ENCODE peak calls at places on chromosomes 5 and 9, in six cellular contexts. W is ovary, I is A549, C is SK-N-SH, E is tibial nerve, Z is transverse colon. G is an unnamed sample.
A peak's percentile ranks its signal among the peaks of the same experiment; 100 is the strongest.

GRCh38 chr9:111937781-111938426 is 41.3 kb downstream of the UGCG start:
- DNase-seq in W (no peak), Z (peak; percentile 51), I (no peak), E (no peak), C (no peak), G (no peak)

GRCh38 chr5:177361418-177362101 is 3.8 kb downstream of the RGS14 start:
- DNase-seq in E (no peak), Z (no peak), W (no peak), I (no peak), C (no peak), G (no peak)

GRCh38 chr5:68303754-68304420 is 88.3 kb downstream of the PIK3R1 start:
- DNase-seq in C (no peak), W (no peak), I (no peak), Z (no peak), E (no peak), G (no peak)

GRCh38 chr9:121673576-121673975 is 22.1 kb downstream of the DAB2IP start:
- DNase-seq in I (no peak), E (no peak), Z (no peak), C (no peak), W (no peak), G (no peak)

GRCh38 chr5:41097642-41098041 is 26.5 kb upstream of the MROH2B start:
- DNase-seq in I (no peak), Z (no peak), W (no peak), C (no peak), E (no peak), G (no peak)

GRCh38 chr9:272251-273213 is 57.9 kb downstream of the DOCK8 start:
- DNase-seq in I (no peak), E (no peak), C (no peak), Z (peak; percentile 60), W (no peak), G (no peak)

GRCh38 chr9:110148384-110148783 is 59.6 kb downstream of the C9orf152 start:
- DNase-seq in C (no peak), E (no peak), Z (peak; percentile 47), I (no peak), W (no peak), G (no peak)

GRCh38 chr5:32285489-32286138 is 27.1 kb downstream of the MTMR12 start:
- DNase-seq in Z (no peak), C (no peak), W (no peak), I (no peak), E (no peak), G (no peak)

GRCh38 chr9:79224672-79225433 is 346.9 kb upstream of the TLE4 start:
- DNase-seq in Z (no peak), I (peak; percentile 36), W (no peak), C (no peak), E (no peak), G (no peak)

GRCh38 chr9:13279284-13280162 is at the start of gene MPDZ:
- DNase-seq in E (peak; percentile 15), I (peak; percentile 77), Z (peak; percentile 37), C (peak; percentile 91), W (peak; percentile 78), G (peak; percentile 75)

GRCh38 chr9:109254317-109254716 is 66.5 kb downstream of the EPB41L4B start:
- DNase-seq in E (no peak), I (no peak), C (no peak), W (no peak), Z (no peak), G (no peak)

GRCh38 chr5:151572657-151573368 is 18.3 kb downstream of the FAT2 start:
- DNase-seq in C (no peak), W (no peak), E (no peak), Z (no peak), I (no peak), G (no peak)

GRCh38 chr5:65032250-65032649 is 263.5 kb downstream of the CWC27 start:
- DNase-seq in C (no peak), Z (no peak), I (peak; percentile 52), E (no peak), W (no peak), G (no peak)

GRCh38 chr5:60312098-60312497 is 387.9 kb downstream of the DEPDC1B start:
- DNase-seq in Z (no peak), W (no peak), I (no peak), C (no peak), E (no peak), G (no peak)

GRCh38 chr9:31185831-31186230 is 1198.6 kb upstream of the ACO1 start:
- DNase-seq in I (no peak), W (no peak), Z (no peak), E (no peak), C (no peak), G (no peak)

GRCh38 chr9:129432671-129433154 is 188.2 kb downstream of the C9orf50 start:
- DNase-seq in Z (no peak), I (no peak), C (peak; percentile 67), E (no peak), W (peak; percentile 49), G (no peak)

GRCh38 chr5:132496631-132497487 is 6.3 kb upstream of the IRF1 start:
- DNase-seq in W (peak; percentile 91), E (peak; percentile 78), I (peak; percentile 87), Z (peak; percentile 95), C (peak; percentile 96), G (peak; percentile 96)
- TF ChIP-seq EP300 in W (peak; percentile 67), E (peak; percentile 66), I (no peak), Z (peak; percentile 91), C (no peak), G (no peak)

GRCh38 chr5:2999926-3000325 is 248.4 kb upstream of the IRX2 start:
- DNase-seq in C (no peak), E (no peak), W (no peak), Z (no peak), I (no peak), G (no peak)

GRCh38 chr5:2996687-2997086 is 245.2 kb upstream of the IRX2 start:
- DNase-seq in E (no peak), W (no peak), I (no peak), C (no peak), Z (no peak), G (no peak)

GRCh38 chr5:2997179-2997578 is 245.7 kb upstream of the IRX2 start:
- DNase-seq in I (no peak), C (no peak), Z (no peak), W (no peak), E (no peak), G (no peak)

GRCh38 chr5:2996248-2996647 is 244.8 kb upstream of the IRX2 start:
- DNase-seq in I (no peak), E (no peak), Z (no peak), W (no peak), C (no peak), G (no peak)

DNA sequence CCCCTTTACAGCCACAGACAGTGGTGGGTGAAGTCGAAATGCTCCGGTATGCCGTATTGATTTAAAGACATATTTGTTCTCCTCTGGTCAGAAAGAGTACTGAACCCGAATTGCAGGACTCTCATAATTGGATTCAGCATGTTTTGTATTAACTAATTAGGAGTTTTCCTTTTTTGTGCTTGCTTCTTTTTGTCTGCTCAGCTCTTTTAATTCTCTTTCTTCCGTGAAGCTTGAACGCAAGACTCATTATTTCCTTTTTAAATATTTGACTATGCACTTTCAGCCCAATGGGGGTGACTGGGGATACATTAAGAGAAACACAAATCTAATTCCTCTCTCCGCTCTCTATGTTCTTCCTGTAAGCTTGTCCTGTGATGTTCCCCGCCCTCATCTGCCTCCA is 246.6 kb upstream of the IRX2 start:
- DNase-seq in E (no peak), Z (no peak), I (no peak), W (no peak), C (no peak), G (no peak)
- H3K9me3 ChIP-seq in E (no peaks in the 10 kb centered on the region), Z (no peaks in the 10 kb centered on the region), I (no peaks in the 10 kb centered on the region), W (no peaks in the 10 kb centered on the region), C (no peaks in the 10 kb centered on the region), G (no peaks in the 10 kb centered on the region)

GRCh38 chr9:99127372-99128132 is 22.6 kb downstream of the TGFBR1 start:
- DNase-seq in C (no peak), Z (no peak), I (no peak), W (no peak), E (no peak), G (no peak)

GRCh38 chr9:99130069-99130468 is 25.2 kb downstream of the TGFBR1 start:
- DNase-seq in Z (no peak), W (no peak), C (no peak), I (no peak), E (no peak), G (no peak)

GRCh38 chr9:99126312-99126711 is 21.4 kb downstream of the TGFBR1 start:
- DNase-seq in Z (no peak), I (no peak), W (no peak), C (no peak), E (no peak), G (no peak)

GRCh38 chr9:99129091-99129490 is 24.2 kb downstream of the TGFBR1 start:
- DNase-seq in E (no peak), Z (no peak), W (no peak), I (no peak), C (no peak), G (no peak)

DNA sequence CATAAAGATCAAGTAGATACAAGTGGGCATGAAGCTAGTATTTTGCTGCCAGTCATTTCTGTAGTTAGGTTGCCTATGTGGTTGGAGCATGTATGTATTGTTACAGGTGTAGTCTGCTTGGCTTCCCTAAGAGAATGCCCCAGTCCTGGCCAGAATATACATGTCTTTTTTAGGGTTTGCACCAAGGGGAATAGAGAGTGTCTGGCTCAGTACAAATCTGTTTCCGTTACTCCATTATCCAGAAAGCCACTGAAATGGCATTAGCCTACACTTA is 23.2 kb downstream of the TGFBR1 start:
- DNase-seq in W (no peak), C (no peak), Z (no peak), E (no peak), I (no peak), G (no peak)
- H3K4me1 ChIP-seq in W (peaks cover 5% of the 10 kb centered on the region), C (no peaks in the 10 kb centered on the region), Z (no peaks in the 10 kb centered on the region), E (peaks cover 22% of the 10 kb centered on the region), I (peaks cover 2% of the 10 kb centered on the region), G (peaks cover 6% of the 10 kb centered on the region)

GRCh38 chr9:84300271-84300670 is 40.3 kb downstream of the SLC28A3 start:
- DNase-seq in E (no peak), C (no peak), W (no peak), I (no peak), Z (no peak), G (no peak)

GRCh38 chr9:84297162-84297821 is 43.3 kb downstream of the SLC28A3 start:
- DNase-seq in Z (no peak), C (no peak), E (no peak), W (no peak), I (no peak), G (no peak)

GRCh38 chr9:84293001-84293798 is 47.4 kb downstream of the SLC28A3 start:
- DNase-seq in W (no peak), C (no peak), E (no peak), I (no peak), Z (no peak), G (no peak)

GRCh38 chr9:84294551-84294950 is 46.0 kb downstream of the SLC28A3 start:
- DNase-seq in E (no peak), C (no peak), I (peak; percentile 5), W (no peak), Z (no peak), G (no peak)

DNA sequence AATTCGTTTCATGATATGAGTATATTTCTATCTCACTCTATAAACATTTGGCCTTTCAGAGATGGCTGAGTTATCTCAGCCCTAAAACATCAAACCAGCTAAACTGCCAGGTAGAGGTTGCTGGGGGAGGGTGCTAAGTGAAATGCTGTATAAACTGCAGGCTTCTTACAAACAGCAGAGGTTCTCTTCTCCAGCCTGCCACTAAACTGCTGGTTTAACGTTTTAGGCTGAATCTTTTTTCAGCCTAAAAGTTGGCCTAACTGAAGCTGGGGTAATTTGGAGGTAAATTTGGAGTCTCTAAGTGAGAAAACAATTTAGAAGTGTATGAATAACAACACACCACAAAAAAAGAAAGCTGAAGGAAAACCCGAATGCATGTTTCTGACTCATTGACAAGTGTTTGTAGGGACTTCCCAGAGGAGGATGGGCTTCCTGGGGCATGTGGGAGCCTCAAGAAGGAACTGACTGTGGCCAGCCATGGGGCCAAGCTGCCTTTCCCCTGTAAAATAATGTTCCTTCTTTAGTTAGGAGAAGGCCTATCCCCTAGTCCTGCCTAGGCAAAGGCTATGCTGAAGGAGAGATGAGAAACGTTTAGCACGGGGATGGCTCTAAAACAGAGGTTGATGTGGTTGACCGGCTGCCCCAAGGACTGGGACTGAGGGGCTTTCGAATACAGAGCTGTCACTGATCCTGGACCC is 44.3 kb downstream of the SLC28A3 start:
- DNase-seq in Z (no peak), E (no peak), I (peak; percentile 15), C (no peak), W (no peak), G (no peak)
- TF ChIP-seq EP300 in Z (no peak), E (no peak), I (no peak), C (no peak), W (no peak), G (no peak)

G was measured in suprapubic skin.